ENCODE peak calls at places on chromosome 12, in eight cellular contexts. One of them, this sample, is unnamed.

GRCh38 chr12:123200414-123200813 is 32.5 kb downstream of the MPHOSPH9 start:
- DNase-seq in GM23248: no peak
- DNase-seq in CD8-positive, alpha-beta T cell: no peak
- DNase-seq in IMR-90: no peak
- DNase-seq in effector memory CD4-positive, alpha-beta T cell: no peak
- DNase-seq in aorta: no peak
- DNase-seq in pancreas: no peak
- DNase-seq in ovary: no peak
- DNase-seq in this sample: no peak

GRCh38 chr12:25986169-25986568 is 27.7 kb downstream of the RASSF8 start:
- DNase-seq in GM23248: no peak
- DNase-seq in CD8-positive, alpha-beta T cell: no peak
- DNase-seq in IMR-90: no peak
- DNase-seq in effector memory CD4-positive, alpha-beta T cell: no peak
- DNase-seq in aorta: no peak
- DNase-seq in pancreas: no peak
- DNase-seq in ovary: no peak
- DNase-seq in this sample: no peak

GRCh38 chr12:42076976-42077375 is 67.7 kb downstream of the GXYLT1 start:
- DNase-seq in GM23248: no peak
- DNase-seq in CD8-positive, alpha-beta T cell: no peak
- DNase-seq in IMR-90: no peak
- DNase-seq in effector memory CD4-positive, alpha-beta T cell: no peak
- DNase-seq in aorta: no peak
- DNase-seq in pancreas: no peak
- DNase-seq in ovary: no peak
- DNase-seq in this sample: no peak

GRCh38 chr12:40551466-40551865 is 140.8 kb upstream of the CNTN1 start:
- DNase-seq in GM23248: peak
- DNase-seq in CD8-positive, alpha-beta T cell: no peak
- DNase-seq in IMR-90: no peak
- DNase-seq in effector memory CD4-positive, alpha-beta T cell: no peak
- DNase-seq in aorta: no peak
- DNase-seq in pancreas: no peak
- DNase-seq in ovary: no peak
- DNase-seq in this sample: no peak

GRCh38 chr12:67826148-67826547 is 163.1 kb upstream of the IFNG-AS1 start:
- DNase-seq in GM23248: peak
- DNase-seq in CD8-positive, alpha-beta T cell: no peak
- DNase-seq in IMR-90: peak
- DNase-seq in effector memory CD4-positive, alpha-beta T cell: no peak
- DNase-seq in aorta: no peak
- DNase-seq in pancreas: no peak
- DNase-seq in ovary: no peak
- DNase-seq in this sample: no peak

GRCh38 chr12:11710431-11710830 is 61.0 kb downstream of the ETV6 start:
- DNase-seq in GM23248: no peak
- DNase-seq in CD8-positive, alpha-beta T cell: no peak
- DNase-seq in IMR-90: no peak
- DNase-seq in effector memory CD4-positive, alpha-beta T cell: no peak
- DNase-seq in aorta: no peak
- DNase-seq in pancreas: no peak
- DNase-seq in ovary: no peak
- DNase-seq in this sample: no peak

GRCh38 chr12:23133471-23133870 is 508.5 kb downstream of the ETNK1 start:
- DNase-seq in GM23248: no peak
- DNase-seq in CD8-positive, alpha-beta T cell: no peak
- DNase-seq in IMR-90: no peak
- DNase-seq in effector memory CD4-positive, alpha-beta T cell: no peak
- DNase-seq in aorta: no peak
- DNase-seq in pancreas: no peak
- DNase-seq in ovary: no peak
- DNase-seq in this sample: no peak

GRCh38 chr12:92928431-92928961 is 599 bp downstream of the EEA1 start:
- DNase-seq in GM23248: peak
- DNase-seq in CD8-positive, alpha-beta T cell: peak
- DNase-seq in IMR-90: no peak
- DNase-seq in effector memory CD4-positive, alpha-beta T cell: peak
- DNase-seq in aorta: peak
- DNase-seq in pancreas: no peak
- DNase-seq in ovary: peak
- DNase-seq in this sample: no peak

GRCh38 chr12:99618657-99619056 is 28.9 kb upstream of the GARIN6 start:
- DNase-seq in GM23248: peak
- DNase-seq in CD8-positive, alpha-beta T cell: no peak
- DNase-seq in IMR-90: no peak
- DNase-seq in effector memory CD4-positive, alpha-beta T cell: no peak
- DNase-seq in aorta: no peak
- DNase-seq in pancreas: no peak
- DNase-seq in ovary: no peak
- DNase-seq in this sample: no peak

GRCh38 chr12:30696486-30696885 is 817 bp upstream of the IPO8 start:
- DNase-seq in GM23248: no peak
- DNase-seq in CD8-positive, alpha-beta T cell: no peak
- DNase-seq in IMR-90: no peak
- DNase-seq in effector memory CD4-positive, alpha-beta T cell: no peak
- DNase-seq in aorta: no peak
- DNase-seq in pancreas: no peak
- DNase-seq in ovary: peak
- DNase-seq in this sample: no peak

GRCh38 chr12:93653079-93653478 is 24.1 kb upstream of the CRADD start:
- DNase-seq in GM23248: no peak
- DNase-seq in CD8-positive, alpha-beta T cell: no peak
- DNase-seq in IMR-90: no peak
- DNase-seq in effector memory CD4-positive, alpha-beta T cell: no peak
- DNase-seq in aorta: no peak
- DNase-seq in pancreas: no peak
- DNase-seq in ovary: no peak
- DNase-seq in this sample: no peak

GRCh38 chr12:101407054-101407437 is 526 bp downstream of the ARL1 start:
- DNase-seq in GM23248: no peak
- DNase-seq in CD8-positive, alpha-beta T cell: no peak
- DNase-seq in IMR-90: no peak
- DNase-seq in effector memory CD4-positive, alpha-beta T cell: no peak
- DNase-seq in aorta: no peak
- DNase-seq in pancreas: no peak
- DNase-seq in ovary: no peak
- DNase-seq in this sample: no peak

GRCh38 chr12:57965766-57966165 is 24.4 kb downstream of the ATP23 start:
- DNase-seq in GM23248: no peak
- DNase-seq in CD8-positive, alpha-beta T cell: no peak
- DNase-seq in IMR-90: no peak
- DNase-seq in effector memory CD4-positive, alpha-beta T cell: no peak
- DNase-seq in aorta: no peak
- DNase-seq in pancreas: no peak
- DNase-seq in ovary: no peak
- DNase-seq in this sample: no peak

GRCh38 chr12:71646512-71646911 is 17.1 kb downstream of the ZFC3H1 start:
- DNase-seq in GM23248: no peak
- DNase-seq in CD8-positive, alpha-beta T cell: no peak
- DNase-seq in IMR-90: no peak
- DNase-seq in effector memory CD4-positive, alpha-beta T cell: no peak
- DNase-seq in aorta: no peak
- DNase-seq in pancreas: no peak
- DNase-seq in ovary: no peak
- DNase-seq in this sample: no peak

GRCh38 chr12:26198742-26199141 is 3.4 kb downstream of the SSPN start:
- DNase-seq in GM23248: peak
- DNase-seq in CD8-positive, alpha-beta T cell: no peak
- DNase-seq in IMR-90: peak
- DNase-seq in effector memory CD4-positive, alpha-beta T cell: no peak
- DNase-seq in aorta: peak
- DNase-seq in pancreas: no peak
- DNase-seq in ovary: no peak
- DNase-seq in this sample: no peak

GRCh38 chr12:57141249-57141648 is 6.2 kb downstream of the LRP1-AS start:
- DNase-seq in GM23248: no peak
- DNase-seq in CD8-positive, alpha-beta T cell: no peak
- DNase-seq in IMR-90: no peak
- DNase-seq in effector memory CD4-positive, alpha-beta T cell: no peak
- DNase-seq in aorta: no peak
- DNase-seq in pancreas: no peak
- DNase-seq in ovary: no peak
- DNase-seq in this sample: no peak

GRCh38 chr12:101298426-101298825 is 18.5 kb downstream of the UTP20 start:
- DNase-seq in GM23248: peak
- DNase-seq in CD8-positive, alpha-beta T cell: no peak
- DNase-seq in IMR-90: peak
- DNase-seq in effector memory CD4-positive, alpha-beta T cell: no peak
- DNase-seq in aorta: no peak
- DNase-seq in pancreas: no peak
- DNase-seq in ovary: no peak
- DNase-seq in this sample: no peak

GRCh38 chr12:33357181-33357580 is 82.4 kb downstream of the SYT10 start:
- DNase-seq in GM23248: no peak
- DNase-seq in CD8-positive, alpha-beta T cell: no peak
- DNase-seq in IMR-90: no peak
- DNase-seq in effector memory CD4-positive, alpha-beta T cell: no peak
- DNase-seq in aorta: no peak
- DNase-seq in pancreas: no peak
- DNase-seq in ovary: no peak
- DNase-seq in this sample: no peak

GRCh38 chr12:14902465-14902864 is 16.8 kb upstream of the MGP start:
- DNase-seq in GM23248: peak
- DNase-seq in CD8-positive, alpha-beta T cell: no peak
- DNase-seq in IMR-90: peak
- DNase-seq in effector memory CD4-positive, alpha-beta T cell: no peak
- DNase-seq in aorta: no peak
- DNase-seq in pancreas: no peak
- DNase-seq in ovary: no peak
- DNase-seq in this sample: no peak

GRCh38 chr12:2154050-2154449 is 101.3 kb downstream of the CACNA1C start:
- DNase-seq in GM23248: peak
- DNase-seq in CD8-positive, alpha-beta T cell: no peak
- DNase-seq in IMR-90: peak
- DNase-seq in effector memory CD4-positive, alpha-beta T cell: no peak
- DNase-seq in aorta: no peak
- DNase-seq in pancreas: no peak
- DNase-seq in ovary: no peak
- DNase-seq in this sample: no peak

GRCh38 chr12:24905431-24905830 is 43.5 kb downstream of the BCAT1 start:
- DNase-seq in GM23248: peak
- DNase-seq in CD8-positive, alpha-beta T cell: no peak
- DNase-seq in IMR-90: peak
- DNase-seq in effector memory CD4-positive, alpha-beta T cell: no peak
- DNase-seq in aorta: no peak
- DNase-seq in pancreas: no peak
- DNase-seq in ovary: no peak
- DNase-seq in this sample: no peak

GRCh38 chr12:109578330-109578927 is 4.8 kb downstream of the MVK start:
- DNase-seq in GM23248: no peak
- DNase-seq in CD8-positive, alpha-beta T cell: no peak
- DNase-seq in IMR-90: no peak
- DNase-seq in effector memory CD4-positive, alpha-beta T cell: no peak
- DNase-seq in aorta: no peak
- DNase-seq in pancreas: no peak
- DNase-seq in ovary: no peak
- DNase-seq in this sample: no peak

GRCh38 chr12:109580684-109581333 is 7.2 kb downstream of the MVK start:
- DNase-seq in GM23248: no peak
- DNase-seq in CD8-positive, alpha-beta T cell: no peak
- DNase-seq in IMR-90: no peak
- DNase-seq in effector memory CD4-positive, alpha-beta T cell: no peak
- DNase-seq in aorta: no peak
- DNase-seq in pancreas: no peak
- DNase-seq in ovary: no peak
- DNase-seq in this sample: no peak

GRCh38 chr12:109581334-109581691 is 7.7 kb downstream of the MVK start:
- DNase-seq in GM23248: no peak
- DNase-seq in CD8-positive, alpha-beta T cell: no peak
- DNase-seq in IMR-90: no peak
- DNase-seq in effector memory CD4-positive, alpha-beta T cell: no peak
- DNase-seq in aorta: no peak
- DNase-seq in pancreas: no peak
- DNase-seq in ovary: no peak
- DNase-seq in this sample: no peak

GRCh38 chr12:109580272-109580671 is 6.7 kb downstream of the MVK start:
- DNase-seq in GM23248: no peak
- DNase-seq in CD8-positive, alpha-beta T cell: no peak
- DNase-seq in IMR-90: no peak
- DNase-seq in effector memory CD4-positive, alpha-beta T cell: no peak
- DNase-seq in aorta: no peak
- DNase-seq in pancreas: no peak
- DNase-seq in ovary: no peak
- DNase-seq in this sample: no peak

GRCh38 chr12:109579639-109580038 is 6.0 kb downstream of the MVK start:
- DNase-seq in GM23248: no peak
- DNase-seq in CD8-positive, alpha-beta T cell: no peak
- DNase-seq in IMR-90: no peak
- DNase-seq in effector memory CD4-positive, alpha-beta T cell: no peak
- DNase-seq in aorta: no peak
- DNase-seq in pancreas: no peak
- DNase-seq in ovary: no peak
- DNase-seq in this sample: no peak
- H3K27ac ChIP-seq in GM23248: no peak
- H3K27ac ChIP-seq in CD8-positive, alpha-beta T cell: no peak
- H3K27ac ChIP-seq in IMR-90: no peak
- H3K27ac ChIP-seq in effector memory CD4-positive, alpha-beta T cell: no peak
- H3K27ac ChIP-seq in aorta: no peak
- H3K27ac ChIP-seq in pancreas: no peak
- H3K27ac ChIP-seq in ovary: no peak
- H3K27ac ChIP-seq in this sample: no peak

DNA sequence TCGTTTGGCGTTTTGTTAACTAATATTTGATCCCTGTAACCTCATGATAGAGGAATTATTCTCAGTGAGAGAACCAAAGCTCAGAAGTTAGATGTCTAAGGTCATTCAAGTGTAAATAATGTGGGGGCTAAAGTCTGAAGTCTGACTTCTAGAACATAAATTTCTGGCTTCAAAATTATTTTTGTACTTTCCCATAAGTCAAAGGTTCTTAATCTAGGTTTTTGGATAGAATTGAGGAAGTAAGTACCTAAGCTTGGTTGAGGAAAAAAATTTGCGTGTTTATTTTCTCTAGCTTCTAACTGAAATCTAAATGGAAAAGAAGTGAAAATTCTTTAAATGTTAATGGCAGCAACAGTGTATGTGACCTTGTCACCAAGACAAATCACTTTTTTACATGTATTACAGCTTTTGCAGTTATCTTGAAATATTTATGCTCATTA is 2.3 kb downstream of the LARP4 start:
- DNase-seq in GM23248: no peak
- DNase-seq in CD8-positive, alpha-beta T cell: no peak
- DNase-seq in IMR-90: no peak
- DNase-seq in effector memory CD4-positive, alpha-beta T cell: no peak
- DNase-seq in aorta: no peak
- DNase-seq in pancreas: no peak
- DNase-seq in ovary: no peak
- DNase-seq in this sample: no peak
- H3K27ac ChIP-seq in GM23248: peak
- H3K27ac ChIP-seq in CD8-positive, alpha-beta T cell: no peak
- H3K27ac ChIP-seq in IMR-90: no peak
- H3K27ac ChIP-seq in effector memory CD4-positive, alpha-beta T cell: no peak
- H3K27ac ChIP-seq in aorta: no peak
- H3K27ac ChIP-seq in pancreas: peak
- H3K27ac ChIP-seq in ovary: peak
- H3K27ac ChIP-seq in this sample: peak

GRCh38 chr12:12823811-12824210 is 10.7 kb downstream of the DDX47 start:
- DNase-seq in GM23248: no peak
- DNase-seq in CD8-positive, alpha-beta T cell: no peak
- DNase-seq in IMR-90: no peak
- DNase-seq in effector memory CD4-positive, alpha-beta T cell: no peak
- DNase-seq in aorta: no peak
- DNase-seq in pancreas: no peak
- DNase-seq in ovary: no peak
- DNase-seq in this sample: no peak
- H3K27ac ChIP-seq in GM23248: peak
- H3K27ac ChIP-seq in CD8-positive, alpha-beta T cell: no peak
- H3K27ac ChIP-seq in IMR-90: peak
- H3K27ac ChIP-seq in effector memory CD4-positive, alpha-beta T cell: no peak
- H3K27ac ChIP-seq in aorta: no peak
- H3K27ac ChIP-seq in pancreas: no peak
- H3K27ac ChIP-seq in ovary: no peak
- H3K27ac ChIP-seq in this sample: peak

GRCh38 chr12:69885656-69886055 is 60.6 kb downstream of the MYRFL start:
- DNase-seq in GM23248: no peak
- DNase-seq in CD8-positive, alpha-beta T cell: no peak
- DNase-seq in IMR-90: no peak
- DNase-seq in effector memory CD4-positive, alpha-beta T cell: no peak
- DNase-seq in aorta: no peak
- DNase-seq in pancreas: no peak
- DNase-seq in ovary: no peak
- DNase-seq in this sample: no peak
- H3K27ac ChIP-seq in GM23248: no peak
- H3K27ac ChIP-seq in CD8-positive, alpha-beta T cell: no peak
- H3K27ac ChIP-seq in IMR-90: no peak
- H3K27ac ChIP-seq in effector memory CD4-positive, alpha-beta T cell: no peak
- H3K27ac ChIP-seq in aorta: no peak
- H3K27ac ChIP-seq in pancreas: no peak
- H3K27ac ChIP-seq in ovary: no peak
- H3K27ac ChIP-seq in this sample: no peak

This sample was measured in epithelial cell of prostate.